ENCODE peak calls at places on chromosomes 7 and 10, in nine cellular contexts. S, V, I, C, T, F, A, Y and Q are unnamed samples.

GRCh38 chr10:71081229-71081560 is 131.2 kb upstream of the UNC5B start:
- DNase-seq in Y (no peak), V (no peak), S (no peak), T (no peak), I (no peak), A (peak), F (no peak), C (no peak), Q (no peak)

GRCh38 chr7:139321071-139321745 is 19.9 kb upstream of the FMC1 start:
- DNase-seq in V (no peak), C (no peak), F (no peak), T (peak), A (peak), S (no peak), Y (no peak), I (no peak), Q (no peak)

GRCh38 chr7:142385528-142386340 is 127.9 kb upstream of the PRSS58 start:
- DNase-seq in S (peak), I (peak), V (peak), F (peak), T (peak), A (peak), Y (peak), C (no peak), Q (peak)

GRCh38 chr10:132383751-132384181 is 13.2 kb upstream of the PWWP2B start:
- DNase-seq in T (no peak), I (no peak), V (no peak), F (no peak), A (peak), S (no peak), Y (no peak), C (no peak), Q (no peak)

GRCh38 chr7:19749658-19750057 is 23.8 kb downstream of the TMEM196 start:
- DNase-seq in A (no peak), C (no peak), V (no peak), S (no peak), I (no peak), F (no peak), T (no peak), Y (no peak), Q (no peak)

GRCh38 chr10:110304394-110304779 is 333 bp downstream of the SMNDC1 start:
- DNase-seq in V (no peak), S (no peak), T (no peak), A (no peak), F (peak), Y (no peak), I (no peak), C (no peak), Q (peak)

GRCh38 chr7:33043875-33044718 is 18.5 kb downstream of the NT5C3A start:
- DNase-seq in C (no peak), I (no peak), S (no peak), A (no peak), F (no peak), V (no peak), Y (no peak), T (no peak), Q (no peak)

GRCh38 chr7:50869108-50869716 is 86.5 kb upstream of the GRB10 start:
- DNase-seq in T (no peak), C (no peak), Y (no peak), A (no peak), F (no peak), I (no peak), V (no peak), S (no peak), Q (no peak)

GRCh38 chr10:117960345-117960744 is 86.4 kb downstream of the RAB11FIP2 start:
- DNase-seq in S (no peak), F (no peak), A (no peak), Y (no peak), I (no peak), C (no peak), T (no peak), V (no peak), Q (no peak)

GRCh38 chr7:152894295-152895170 is 135.0 kb downstream of the ACTR3B start:
- DNase-seq in F (no peak), I (peak), C (peak), A (peak), S (peak), V (no peak), T (peak), Y (peak), Q (peak)

GRCh38 chr10:103888113-103888841 is 29.7 kb downstream of the STN1 start:
- DNase-seq in I (peak), V (peak), S (peak), A (no peak), T (peak), Y (no peak), F (no peak), C (no peak), Q (peak)

GRCh38 chr7:2931034-2931415 is 86.9 kb upstream of the GNA12 start:
- DNase-seq in I (no peak), Y (no peak), T (no peak), A (peak), F (no peak), C (no peak), V (no peak), S (no peak), Q (no peak)

GRCh38 chr7:17474724-17475344 is 176.4 kb downstream of the AHR start:
- DNase-seq in V (no peak), I (peak), A (peak), F (no peak), Y (no peak), C (no peak), T (peak), S (no peak), Q (no peak)

GRCh38 chr7:117982071-117983055 is 109.1 kb upstream of the CTTNBP2 start:
- DNase-seq in I (no peak), C (no peak), T (no peak), S (no peak), V (no peak), A (no peak), F (no peak), Y (no peak), Q (no peak)

GRCh38 chr10:123808873-123809272 is 82.7 kb downstream of the CPXM2 start:
- DNase-seq in F (no peak), I (no peak), C (no peak), T (no peak), V (no peak), Y (no peak), A (no peak), S (peak), Q (no peak)

GRCh38 chr10:59176241-59177030 is at the start of gene PHYHIPL:
- DNase-seq in F (peak), S (no peak), A (peak), T (peak), I (peak), Y (peak), C (no peak), V (no peak), Q (peak)

GRCh38 chr7:30559566-30559965 is 35.1 kb upstream of the GARS1 start:
- DNase-seq in Y (no peak), T (no peak), C (no peak), F (no peak), I (no peak), A (no peak), V (no peak), S (no peak), Q (no peak)

GRCh38 chr7:90910136-90910535 is 314.0 kb downstream of the CDK14 start:
- DNase-seq in F (no peak), T (no peak), I (no peak), A (no peak), C (no peak), S (no peak), Y (no peak), V (no peak), Q (no peak)

GRCh38 chr7:30584970-30585369 is 9.7 kb upstream of the GARS1 start:
- DNase-seq in T (peak), S (no peak), C (no peak), A (peak), V (peak), Y (no peak), I (no peak), F (no peak), Q (no peak)